ENCODE peak calls at places on chromosomes 1 and 21, in ten cellular contexts. G is AG08395; O is ACHN; A is B cell; K is stimulated activated CD8-positive, alpha-beta memory T cell treated with anti-CD3 and anti-CD28 coated beads, Interleukin-4, amount 100 ng/mL, for 1 hour; Z is DMS153; D is islet precursor cell; X is fibroblast of mammary gland; I is astrocyte; H is GM18507. F is an unnamed sample.

GRCh38 chr21:25402134-25402957 is 204.9 kb downstream of the MRPL39 start:
- DNase-seq in G (no peak), O (no peak), A (no peak), K (no peak), Z (no peak), D (no peak), X (no peak), I (no peak), H (no peak), F (no peak)

GRCh38 chr1:23389846-23390321 is 20.2 kb upstream of the ZNF436 start:
- DNase-seq in G (no peak), O (no peak), A (no peak), K (no peak), Z (no peak), D (no peak), X (no peak), I (no peak), H (no peak), F (no peak)

GRCh38 chr1:22452401-22452963 is 831 bp downstream of the ZBTB40 start:
- DNase-seq in G (peak), O (no peak), A (no peak), K (no peak), Z (no peak), D (no peak), X (peak), I (peak), H (no peak), F (no peak)

GRCh38 chr1:44108241-44108640 is 10.4 kb upstream of the KLF17 start:
- DNase-seq in G (peak), O (peak), A (no peak), K (no peak), Z (no peak), D (no peak), X (peak), I (peak), H (no peak), F (no peak)

GRCh38 chr1:192589813-192590212 is 14.2 kb downstream of the RGS1 start:
- DNase-seq in G (peak), O (no peak), A (no peak), K (no peak), Z (no peak), D (no peak), X (peak), I (peak), H (no peak), F (no peak)

GRCh38 chr1:172399369-172400072 is 21.0 kb upstream of the C1orf105 start:
- DNase-seq in G (peak), O (peak), A (peak), K (no peak), Z (peak), D (peak), X (peak), I (peak), H (no peak), F (peak)

GRCh38 chr1:180937012-180937372 is 24.3 kb downstream of the KIAA1614 start:
- DNase-seq in G (no peak), O (no peak), A (no peak), K (no peak), Z (no peak), D (no peak), X (no peak), I (no peak), H (no peak), F (no peak)

GRCh38 chr1:198643827-198644226 is 5.0 kb downstream of the PTPRC start:
- DNase-seq in G (no peak), O (no peak), A (no peak), K (no peak), Z (no peak), D (no peak), X (no peak), I (no peak), H (no peak), F (no peak)

GRCh38 chr1:9875636-9876000 is 34.5 kb downstream of the CTNNBIP1 start:
- DNase-seq in G (no peak), O (no peak), A (no peak), K (no peak), Z (no peak), D (no peak), X (no peak), I (no peak), H (no peak), F (no peak)

GRCh38 chr1:32981003-32981909 is 16.6 kb upstream of the RNF19B start:
- DNase-seq in G (peak), O (peak), A (peak), K (no peak), Z (peak), D (peak), X (peak), I (peak), H (peak), F (peak)

GRCh38 chr1:92994105-92994712 is 32.9 kb upstream of the DIPK1A start:
- DNase-seq in G (peak), O (peak), A (peak), K (peak), Z (peak), D (peak), X (peak), I (peak), H (peak), F (peak)

GRCh38 chr1:209391792-209392191 is 191.7 kb upstream of the CAMK1G start:
- DNase-seq in G (no peak), O (no peak), A (no peak), K (no peak), Z (no peak), D (peak), X (no peak), I (no peak), H (no peak), F (no peak)

GRCh38 chr1:47438321-47439150 is 692 bp downstream of the FOXD2 start:
- DNase-seq in G (no peak), O (no peak), A (peak), K (no peak), Z (peak), D (no peak), X (no peak), I (no peak), H (no peak), F (no peak)

GRCh38 chr1:206141996-206142395 is 24.8 kb upstream of the AVPR1B start:
- DNase-seq in G (no peak), O (no peak), A (no peak), K (no peak), Z (peak), D (no peak), X (no peak), I (no peak), H (no peak), F (no peak)

GRCh38 chr21:45479691-45480675 is 62.3 kb downstream of the SLC19A1 start:
- DNase-seq in G (no peak), O (no peak), A (no peak), K (no peak), Z (no peak), D (no peak), X (no peak), I (no peak), H (no peak), F (no peak)

GRCh38 chr1:97190326-97190725 is 468.7 kb downstream of the PTBP2 start:
- DNase-seq in G (peak), O (peak), A (no peak), K (no peak), Z (no peak), D (peak), X (peak), I (peak), H (no peak), F (no peak)

GRCh38 chr1:35629051-35629450 is 12.3 kb downstream of the PSMB2 start:
- DNase-seq in G (no peak), O (no peak), A (no peak), K (no peak), Z (no peak), D (no peak), X (no peak), I (no peak), H (no peak), F (no peak)

GRCh38 chr1:63691672-63692425 is 82.0 kb upstream of the ROR1 start:
- DNase-seq in G (peak), O (peak), A (peak), K (no peak), Z (peak), D (peak), X (peak), I (peak), H (no peak), F (peak)

GRCh38 chr1:20401405-20402010 is 84.5 kb downstream of the CAMK2N1 start:
- DNase-seq in G (no peak), O (no peak), A (no peak), K (no peak), Z (no peak), D (peak), X (no peak), I (no peak), H (no peak), F (no peak)

F was measured in NCI-H460.